ENCODE peak calls at places on chromosomes 13 and 19, in eight cellular contexts. H, U, G, D, C, Q, R and X are unnamed samples.

GRCh38 chr19:47687906-47688305 is 25.3 kb upstream of the EHD2 start:
- DNase-seq in C (no peak), D (no peak), U (no peak), H (no peak), G (no peak), R (no peak), Q (no peak), X (no peak)

GRCh38 chr13:75481176-75482069 is 546 bp downstream of the TBC1D4 start:
- DNase-seq in U (peak; percentile 12), D (peak; percentile 36), R (peak; percentile 31), G (peak; percentile 17), H (peak; percentile 34), C (peak; percentile 60), Q (no peak), X (peak; percentile 51)

GRCh38 chr13:75762066-75762937 is 126.2 kb downstream of the LMO7 start:
- DNase-seq in U (no peak), D (no peak), C (no peak), H (peak; percentile 26), G (peak; percentile 32), R (no peak), Q (no peak), X (peak; percentile 14)

GRCh38 chr13:82817133-82817532 is 1065.1 kb downstream of the SLITRK1 start:
- DNase-seq in H (no peak), G (no peak), C (no peak), R (no peak), D (no peak), Q (no peak), U (no peak), X (no peak)

GRCh38 chr13:93248627-93249047 is 22.0 kb downstream of the GPC6 start:
- DNase-seq in U (peak; percentile 14), H (peak; percentile 31), D (no peak), C (no peak), G (no peak), R (peak; percentile 82), Q (no peak), X (peak; percentile 65)

GRCh38 chr19:48695743-48696352 is at the start of gene FUT2:
- DNase-seq in G (no peak), Q (no peak), U (no peak), C (peak; percentile 91), H (peak; percentile 90), R (no peak), D (no peak), X (peak; percentile 57)

GRCh38 chr13:25902946-25903345 is 148.9 kb downstream of the SHISA2 start:
- DNase-seq in U (no peak), G (no peak), C (no peak), Q (no peak), D (no peak), H (no peak), R (no peak), X (no peak)

GRCh38 chr13:72180253-72180952 is 313.4 kb upstream of the DACH1 start:
- DNase-seq in R (peak; percentile 44), Q (no peak), H (no peak), D (no peak), C (no peak), U (no peak), G (no peak), X (no peak)

GRCh38 chr13:30421093-30422055 is 919 bp upstream of the UBE2L5 start:
- DNase-seq in D (peak; percentile 93), R (peak; percentile 75), G (peak; percentile 45), H (peak; percentile 82), U (peak; percentile 72), Q (no peak), C (peak; percentile 77), X (no peak)

GRCh38 chr13:27556109-27556508 is 64.2 kb downstream of the LNX2 start:
- DNase-seq in G (no peak), H (no peak), Q (no peak), C (no peak), U (peak; percentile 29), D (no peak), R (peak; percentile 84), X (no peak)

GRCh38 chr13:80904386-80904785 is 563.5 kb upstream of the SPRY2 start:
- DNase-seq in H (no peak), G (no peak), R (no peak), Q (no peak), D (no peak), C (no peak), U (no peak), X (no peak)

GRCh38 chr13:49683489-49683888 is 7.8 kb downstream of the EBPL start:
- DNase-seq in R (no peak), G (no peak), Q (no peak), D (no peak), C (no peak), H (no peak), U (no peak), X (no peak)

GRCh38 chr13:20869540-20869939 is 33.0 kb downstream of the XPO4 start:
- DNase-seq in C (no peak), Q (no peak), G (no peak), H (no peak), U (no peak), R (peak; percentile 10), D (no peak), X (no peak)

GRCh38 chr13:36919833-36920611 is at the start of gene SMAD9:
- DNase-seq in C (no peak), U (peak; percentile 67), G (no peak), Q (no peak), H (peak; percentile 82), R (peak; percentile 59), D (peak; percentile 78), X (peak; percentile 89)

GRCh38 chr19:31139871-31140505 is 209.2 kb downstream of the TSHZ3 start:
- DNase-seq in G (no peak), C (no peak), R (peak; percentile 84), H (no peak), D (no peak), U (no peak), Q (no peak), X (no peak)

GRCh38 chr19:51123381-51124186 is 1.1 kb upstream of the SIGLEC9 start:
- DNase-seq in C (no peak), D (no peak), U (no peak), G (peak; percentile 31), H (peak; percentile 50), R (no peak), Q (no peak), X (no peak)

GRCh38 chr19:10104665-10105221 is 1.4 kb upstream of the PPAN start:
- DNase-seq in R (no peak), H (no peak), U (no peak), C (no peak), G (peak; percentile 84), Q (no peak), D (no peak), X (no peak)

GRCh38 chr19:33306853-33307792 is 4.8 kb upstream of the CEBPA start:
- DNase-seq in G (no peak), H (peak; percentile 81), C (no peak), R (no peak), Q (no peak), D (no peak), U (no peak), X (no peak)

GRCh38 chr19:50720921-50721291 is 1.3 kb upstream of the SHANK1 start:
- DNase-seq in R (peak; percentile 73), C (no peak), H (no peak), Q (no peak), D (no peak), U (no peak), G (no peak), X (no peak)

GRCh38 chr13:110363009-110363408 is 55.9 kb downstream of the COL4A2 start:
- DNase-seq in H (no peak), U (no peak), G (no peak), R (no peak), Q (no peak), C (no peak), D (peak; percentile 44), X (no peak)

GRCh38 chr13:108227651-108228272 is 9.6 kb downstream of the ABHD13 start:
- DNase-seq in R (peak; percentile 36), C (no peak), Q (no peak), H (no peak), U (peak; percentile 59), D (no peak), G (no peak), X (peak; percentile 5)

GRCh38 chr13:27601208-27601607 is 19.1 kb downstream of the LNX2 start:
- DNase-seq in U (no peak), Q (no peak), G (no peak), R (no peak), C (no peak), D (no peak), H (no peak), X (no peak)

GRCh38 chr19:41570639-41571112 is 5.3 kb upstream of the CEACAM21 start:
- DNase-seq in C (peak; percentile 80), R (peak; percentile 56), U (peak; percentile 80), H (peak; percentile 86), Q (no peak), G (peak; percentile 72), D (peak; percentile 62), X (peak; percentile 76)

GRCh38 chr13:32476021-32476731 is 48.2 kb upstream of the N4BP2L1 start:
- DNase-seq in C (no peak), R (no peak), D (no peak), H (no peak), G (no peak), U (no peak), Q (no peak), X (no peak)

GRCh38 chr13:106589716-106590115 is 21.8 kb upstream of the ARGLU1 start:
- DNase-seq in H (no peak), R (peak; percentile 71), G (no peak), U (no peak), C (no peak), D (no peak), Q (no peak), X (no peak)

GRCh38 chr13:104143760-104144406 is 1077.7 kb upstream of the SLC10A2 start:
- DNase-seq in Q (no peak), G (no peak), U (no peak), D (no peak), C (no peak), R (no peak), H (no peak), X (peak; percentile 76)